ENCODE peak calls at places on chromosomes 6 and 20, in eight cellular contexts. U is NCI-H1930, W is upper lobe of right lung, C is HTR-8/SVneo, X is ureter, Z is lung, V is kidney epithelial cell, J is GM23338. G is an unnamed sample.

GRCh38 chr6:28643017-28643740 is 117.5 kb downstream of the GPX5 start:
- DNase-seq in W (no peak), C (no peak), Z (no peak), U (no peak), V (no peak), X (no peak), J (peak; percentile 83), G (no peak)

GRCh38 chr6:112571886-112572285 is 224.8 kb downstream of the RFPL4B start:
- DNase-seq in J (no peak), W (no peak), U (no peak), Z (no peak), X (no peak), V (no peak), C (no peak), G (peak; percentile 29)

GRCh38 chr6:2857580-2858337 is 16.1 kb upstream of the SERPINB1 start:
- DNase-seq in X (no peak), J (no peak), Z (no peak), U (no peak), C (peak; percentile 84), V (no peak), W (no peak), G (peak; percentile 41)

GRCh38 chr6:53109612-53110011 is 39.0 kb downstream of the GCM1 start:
- DNase-seq in Z (no peak), V (no peak), X (no peak), C (no peak), W (no peak), J (no peak), U (no peak), G (no peak)

GRCh38 chr6:150102750-150103270 is 33.9 kb upstream of the ULBP3 start:
- DNase-seq in C (no peak), U (no peak), Z (no peak), X (no peak), W (no peak), V (no peak), J (no peak), G (no peak)

GRCh38 chr6:133432021-133432989 is 191.1 kb downstream of the EYA4 start:
- DNase-seq in J (peak; percentile 63), W (no peak), U (no peak), X (no peak), C (no peak), Z (no peak), V (no peak), G (no peak)

GRCh38 chr20:34096699-34097420 is 15.2 kb downstream of the EIF2S2 start:
- DNase-seq in W (no peak), Z (no peak), U (no peak), J (no peak), X (no peak), C (no peak), V (no peak), G (no peak)

GRCh38 chr20:47785321-47785899 is at the start of gene SULF2:
- DNase-seq in C (no peak), X (no peak), W (no peak), Z (no peak), U (no peak), J (peak; percentile 61), V (no peak), G (peak; percentile 48)

GRCh38 chr6:24489881-24490280 is 503 bp upstream of the GPLD1 start:
- DNase-seq in C (no peak), X (no peak), Z (peak; percentile 57), W (no peak), U (no peak), V (no peak), J (no peak), G (peak; percentile 54)

GRCh38 chr6:87706187-87706966 is 4.3 kb upstream of the AKIRIN2 start:
- DNase-seq in W (no peak), V (no peak), C (no peak), J (no peak), U (no peak), X (no peak), Z (no peak), G (no peak)